ENCODE peak calls at places on chromosomes 2 and 18, in five cellular contexts. One of them, this sample, is unnamed.

GRCh38 chr2:60962534-60962933 is 55.0 kb upstream of the PEX13 start:
- ATAC-seq in omental fat pad: no peak
- ATAC-seq in stimulated activated naive CD8-positive, alpha-beta T cell treated with anti-CD3 and anti-CD28 coated beads, Interleukin-15, Interleukin-2, amounts not matched to agents 100 U/mL and 50 U/mL, for 24 hours: no peak
- ATAC-seq in T-helper 17 cell: no peak
- ATAC-seq in CD4-positive, alpha-beta T cell: no peak
- ATAC-seq in this sample: no peak

GRCh38 chr2:217491271-217491670 is 511.5 kb downstream of the TNS1 start:
- ATAC-seq in omental fat pad: no peak
- ATAC-seq in CD4-positive, alpha-beta T cell: no peak
- ATAC-seq in T-helper 17 cell: no peak
- ATAC-seq in stimulated activated naive CD8-positive, alpha-beta T cell treated with anti-CD3 and anti-CD28 coated beads, Interleukin-15, Interleukin-2, amounts not matched to agents 100 U/mL and 50 U/mL, for 24 hours: no peak
- ATAC-seq in this sample: no peak

GRCh38 chr18:63106727-63107126 is 212.8 kb downstream of the BCL2 start:
- ATAC-seq in omental fat pad: no peak
- ATAC-seq in stimulated activated naive CD8-positive, alpha-beta T cell treated with anti-CD3 and anti-CD28 coated beads, Interleukin-15, Interleukin-2, amounts not matched to agents 100 U/mL and 50 U/mL, for 24 hours: peak; percentile 29
- ATAC-seq in T-helper 17 cell: peak; percentile 32
- ATAC-seq in CD4-positive, alpha-beta T cell: no peak
- ATAC-seq in this sample: no peak

GRCh38 chr2:177972782-177973181 is 99.8 kb downstream of the PDE11A start:
- ATAC-seq in CD4-positive, alpha-beta T cell: no peak
- ATAC-seq in omental fat pad: no peak
- ATAC-seq in T-helper 17 cell: no peak
- ATAC-seq in stimulated activated naive CD8-positive, alpha-beta T cell treated with anti-CD3 and anti-CD28 coated beads, Interleukin-15, Interleukin-2, amounts not matched to agents 100 U/mL and 50 U/mL, for 24 hours: no peak
- ATAC-seq in this sample: no peak

GRCh38 chr2:98172150-98172765 is 85.3 kb downstream of the VWA3B start:
- ATAC-seq in omental fat pad: no peak
- ATAC-seq in stimulated activated naive CD8-positive, alpha-beta T cell treated with anti-CD3 and anti-CD28 coated beads, Interleukin-15, Interleukin-2, amounts not matched to agents 100 U/mL and 50 U/mL, for 24 hours: no peak
- ATAC-seq in CD4-positive, alpha-beta T cell: no peak
- ATAC-seq in T-helper 17 cell: no peak
- ATAC-seq in this sample: no peak

GRCh38 chr2:202104286-202104870 is 31.3 kb downstream of the KIAA2012 start:
- ATAC-seq in CD4-positive, alpha-beta T cell: no peak
- ATAC-seq in omental fat pad: no peak
- ATAC-seq in T-helper 17 cell: no peak
- ATAC-seq in stimulated activated naive CD8-positive, alpha-beta T cell treated with anti-CD3 and anti-CD28 coated beads, Interleukin-15, Interleukin-2, amounts not matched to agents 100 U/mL and 50 U/mL, for 24 hours: peak; percentile 61
- ATAC-seq in this sample: no peak

GRCh38 chr2:10173258-10174005 is 50.9 kb downstream of the RRM2 start:
- ATAC-seq in T-helper 17 cell: no peak
- ATAC-seq in stimulated activated naive CD8-positive, alpha-beta T cell treated with anti-CD3 and anti-CD28 coated beads, Interleukin-15, Interleukin-2, amounts not matched to agents 100 U/mL and 50 U/mL, for 24 hours: no peak
- ATAC-seq in CD4-positive, alpha-beta T cell: no peak
- ATAC-seq in omental fat pad: no peak
- ATAC-seq in this sample: no peak

GRCh38 chr2:172438064-172438421 is 10.7 kb downstream of the ITGA6 start:
- ATAC-seq in omental fat pad: no peak
- ATAC-seq in CD4-positive, alpha-beta T cell: peak; percentile 39
- ATAC-seq in T-helper 17 cell: peak; percentile 27
- ATAC-seq in stimulated activated naive CD8-positive, alpha-beta T cell treated with anti-CD3 and anti-CD28 coated beads, Interleukin-15, Interleukin-2, amounts not matched to agents 100 U/mL and 50 U/mL, for 24 hours: peak; percentile 83
- ATAC-seq in this sample: no peak

GRCh38 chr2:197242719-197243118 is 67.9 kb downstream of the ANKRD44 start:
- ATAC-seq in T-helper 17 cell: no peak
- ATAC-seq in CD4-positive, alpha-beta T cell: no peak
- ATAC-seq in omental fat pad: no peak
- ATAC-seq in stimulated activated naive CD8-positive, alpha-beta T cell treated with anti-CD3 and anti-CD28 coated beads, Interleukin-15, Interleukin-2, amounts not matched to agents 100 U/mL and 50 U/mL, for 24 hours: no peak
- ATAC-seq in this sample: no peak

This sample was measured in gastroesophageal sphincter.